ENCODE peak calls at places on chromosomes 12 and 14, in six cellular contexts. One of them, this sample, is unnamed.

GRCh38 chr14:75456069-75457023 is 28.5 kb downstream of the JDP2 start:
- DNase-seq in ascending aorta: no peak
- DNase-seq in NCI-H2081: no peak
- DNase-seq in RPMI7951: no peak
- DNase-seq in central memory CD4-positive, alpha-beta T cell: no peak
- DNase-seq in stimulated activated CD8-positive, alpha-beta memory T cell treated with anti-CD3 and anti-CD28 coated beads, Interleukin-7, amount 100 ng/mL, for 1 hour: no peak
- DNase-seq in this sample: no peak

GRCh38 chr14:100902792-100903191 is 730 bp downstream of the RTL1 start:
- DNase-seq in ascending aorta: no peak
- DNase-seq in NCI-H2081: no peak
- DNase-seq in RPMI7951: no peak
- DNase-seq in central memory CD4-positive, alpha-beta T cell: no peak
- DNase-seq in stimulated activated CD8-positive, alpha-beta memory T cell treated with anti-CD3 and anti-CD28 coated beads, Interleukin-7, amount 100 ng/mL, for 1 hour: no peak
- DNase-seq in this sample: no peak

GRCh38 chr12:27936196-27936595 is 36.3 kb downstream of the PTHLH start:
- DNase-seq in ascending aorta: no peak
- DNase-seq in NCI-H2081: no peak
- DNase-seq in RPMI7951: peak
- DNase-seq in central memory CD4-positive, alpha-beta T cell: no peak
- DNase-seq in stimulated activated CD8-positive, alpha-beta memory T cell treated with anti-CD3 and anti-CD28 coated beads, Interleukin-7, amount 100 ng/mL, for 1 hour: no peak
- DNase-seq in this sample: no peak

GRCh38 chr12:120767071-120768024 is 41.7 kb downstream of the ACADS start:
- DNase-seq in ascending aorta: no peak
- DNase-seq in NCI-H2081: no peak
- DNase-seq in RPMI7951: no peak
- DNase-seq in central memory CD4-positive, alpha-beta T cell: no peak
- DNase-seq in stimulated activated CD8-positive, alpha-beta memory T cell treated with anti-CD3 and anti-CD28 coated beads, Interleukin-7, amount 100 ng/mL, for 1 hour: no peak
- DNase-seq in this sample: no peak

GRCh38 chr12:93668919-93669418 is 8.2 kb upstream of the CRADD start:
- DNase-seq in ascending aorta: no peak
- DNase-seq in NCI-H2081: no peak
- DNase-seq in RPMI7951: no peak
- DNase-seq in central memory CD4-positive, alpha-beta T cell: no peak
- DNase-seq in stimulated activated CD8-positive, alpha-beta memory T cell treated with anti-CD3 and anti-CD28 coated beads, Interleukin-7, amount 100 ng/mL, for 1 hour: no peak
- DNase-seq in this sample: no peak

GRCh38 chr12:50979369-50980052 is 27.2 kb downstream of the HIGD1C start:
- DNase-seq in ascending aorta: no peak
- DNase-seq in NCI-H2081: no peak
- DNase-seq in RPMI7951: no peak
- DNase-seq in central memory CD4-positive, alpha-beta T cell: no peak
- DNase-seq in stimulated activated CD8-positive, alpha-beta memory T cell treated with anti-CD3 and anti-CD28 coated beads, Interleukin-7, amount 100 ng/mL, for 1 hour: no peak
- DNase-seq in this sample: no peak

GRCh38 chr12:76441016-76441415 is 92.8 kb upstream of the BBS10 start:
- DNase-seq in ascending aorta: no peak
- DNase-seq in NCI-H2081: no peak
- DNase-seq in RPMI7951: no peak
- DNase-seq in central memory CD4-positive, alpha-beta T cell: no peak
- DNase-seq in stimulated activated CD8-positive, alpha-beta memory T cell treated with anti-CD3 and anti-CD28 coated beads, Interleukin-7, amount 100 ng/mL, for 1 hour: no peak
- DNase-seq in this sample: no peak

GRCh38 chr12:105348561-105348960 is 18.1 kb downstream of the C12orf75 start:
- DNase-seq in ascending aorta: no peak
- DNase-seq in NCI-H2081: no peak
- DNase-seq in RPMI7951: no peak
- DNase-seq in central memory CD4-positive, alpha-beta T cell: no peak
- DNase-seq in stimulated activated CD8-positive, alpha-beta memory T cell treated with anti-CD3 and anti-CD28 coated beads, Interleukin-7, amount 100 ng/mL, for 1 hour: no peak
- DNase-seq in this sample: no peak

GRCh38 chr12:82805812-82806497 is 119.2 kb downstream of the TMTC2 start:
- DNase-seq in ascending aorta: no peak
- DNase-seq in NCI-H2081: no peak
- DNase-seq in RPMI7951: no peak
- DNase-seq in central memory CD4-positive, alpha-beta T cell: no peak
- DNase-seq in stimulated activated CD8-positive, alpha-beta memory T cell treated with anti-CD3 and anti-CD28 coated beads, Interleukin-7, amount 100 ng/mL, for 1 hour: no peak
- DNase-seq in this sample: no peak

GRCh38 chr12:14853966-14854365 is 10.6 kb upstream of the ART4 start:
- DNase-seq in ascending aorta: no peak
- DNase-seq in NCI-H2081: no peak
- DNase-seq in RPMI7951: no peak
- DNase-seq in central memory CD4-positive, alpha-beta T cell: no peak
- DNase-seq in stimulated activated CD8-positive, alpha-beta memory T cell treated with anti-CD3 and anti-CD28 coated beads, Interleukin-7, amount 100 ng/mL, for 1 hour: no peak
- DNase-seq in this sample: no peak